ENCODE peak calls at places on chromosomes 2 and 18, in eight cellular contexts. W is HTR-8/SVneo; O is CD8-positive, alpha-beta memory T cell; D is cardiac muscle cell; Y is nephron progenitor cell; L is dermis microvascular lymphatic vessel endothelial cell; X is left colon; P is NCI-H510A. U is an unnamed sample.

GRCh38 chr2:97995734-97996624 is at the start of gene TMEM131:
- DNase-seq in W (peak), O (peak), D (peak), Y (peak), L (peak), X (peak), P (peak), U (peak)

GRCh38 chr2:200590090-200590489 is 4.3 kb downstream of the AOX1 start:
- DNase-seq in W (no peak), O (no peak), D (no peak), Y (no peak), L (no peak), X (no peak), P (no peak), U (no peak)

GRCh38 chr18:13550446-13551304 is 175.7 kb downstream of the FAM210A start:
- DNase-seq in W (no peak), O (no peak), D (no peak), Y (no peak), L (no peak), X (no peak), P (no peak), U (no peak)

GRCh38 chr2:237939251-237939650 is 27.6 kb upstream of the UBE2F start:
- DNase-seq in W (no peak), O (no peak), D (no peak), Y (no peak), L (no peak), X (no peak), P (no peak), U (no peak)

GRCh38 chr2:202104286-202104870 is 31.3 kb downstream of the KIAA2012 start:
- DNase-seq in W (peak), O (no peak), D (peak), Y (peak), L (no peak), X (no peak), P (no peak), U (peak)

GRCh38 chr2:182163878-182164277 is 178.2 kb downstream of the PPP1R1C start:
- DNase-seq in W (no peak), O (no peak), D (no peak), Y (no peak), L (no peak), X (no peak), P (no peak), U (no peak)

GRCh38 chr18:73563345-73563744 is 584.3 kb downstream of the FBXO15 start:
- DNase-seq in W (no peak), O (no peak), D (no peak), Y (no peak), L (no peak), X (no peak), P (no peak), U (no peak)

GRCh38 chr18:37222383-37223378 is 342.9 kb downstream of the CELF4 start:
- DNase-seq in W (no peak), O (no peak), D (no peak), Y (no peak), L (no peak), X (no peak), P (no peak), U (no peak)

GRCh38 chr2:127149384-127149783 is 42.4 kb upstream of the BIN1 start:
- DNase-seq in W (peak), O (no peak), D (no peak), Y (no peak), L (no peak), X (no peak), P (no peak), U (no peak)

GRCh38 chr2:180952082-180952481 is 28.3 kb upstream of the UBE2E3 start:
- DNase-seq in W (no peak), O (no peak), D (no peak), Y (no peak), L (no peak), X (no peak), P (no peak), U (no peak)

GRCh38 chr18:44887227-44887631 is 206.5 kb downstream of the SETBP1 start:
- DNase-seq in W (no peak), O (no peak), D (peak), Y (no peak), L (no peak), X (peak), P (no peak), U (no peak)

GRCh38 chr2:215528555-215528954 is 92.7 kb upstream of the FN1 start:
- DNase-seq in W (peak), O (no peak), D (no peak), Y (no peak), L (peak), X (no peak), P (no peak), U (no peak)

GRCh38 chr2:188940171-188940570 is 34.0 kb upstream of the COL3A1 start:
- DNase-seq in W (no peak), O (no peak), D (no peak), Y (no peak), L (no peak), X (no peak), P (no peak), U (peak)

GRCh38 chr18:28412521-28412920 is 235.6 kb upstream of the CDH2 start:
- DNase-seq in W (no peak), O (no peak), D (no peak), Y (no peak), L (no peak), X (no peak), P (no peak), U (no peak)

GRCh38 chr2:216110620-216111019 is 1.5 kb downstream of the XRCC5 start:
- DNase-seq in W (no peak), O (no peak), D (no peak), Y (no peak), L (no peak), X (no peak), P (no peak), U (no peak)

GRCh38 chr2:46020416-46020815 is 276.8 kb upstream of the EPAS1 start:
- DNase-seq in W (no peak), O (no peak), D (no peak), Y (no peak), L (no peak), X (no peak), P (no peak), U (no peak)

GRCh38 chr2:200814276-200814815 is 2.6 kb downstream of the BZW1 start:
- DNase-seq in W (no peak), O (no peak), D (no peak), Y (no peak), L (no peak), X (no peak), P (no peak), U (no peak)

GRCh38 chr2:29518988-29519925 is 402.1 kb downstream of the ALK start:
- DNase-seq in W (no peak), O (no peak), D (no peak), Y (no peak), L (no peak), X (no peak), P (no peak), U (no peak)

GRCh38 chr18:22674300-22674699 is 256.6 kb upstream of the CTAGE1 start:
- DNase-seq in W (peak), O (no peak), D (no peak), Y (no peak), L (no peak), X (no peak), P (no peak), U (no peak)

GRCh38 chr2:61660511-61661388 is 122.6 kb upstream of the XPO1 start:
- DNase-seq in W (no peak), O (no peak), D (peak), Y (no peak), L (no peak), X (no peak), P (no peak), U (no peak)

GRCh38 chr2:219530048-219530963 is 13.3 kb downstream of the CHPF start:
- DNase-seq in W (peak), O (peak), D (peak), Y (peak), L (peak), X (peak), P (peak), U (peak)

GRCh38 chr2:54483426-54483825 is 27.3 kb downstream of the SPTBN1 start:
- DNase-seq in W (peak), O (no peak), D (no peak), Y (no peak), L (no peak), X (no peak), P (no peak), U (no peak)

GRCh38 chr2:188978291-188979081 is 4.3 kb downstream of the COL3A1 start:
- DNase-seq in W (no peak), O (no peak), D (peak), Y (no peak), L (no peak), X (no peak), P (no peak), U (peak)

GRCh38 chr2:190119257-190119656 is 56.7 kb upstream of the MSTN start:
- DNase-seq in W (no peak), O (no peak), D (peak), Y (peak), L (no peak), X (no peak), P (no peak), U (peak)

GRCh38 chr18:50734342-50734741 is 85.5 kb downstream of the MRO start:
- DNase-seq in W (no peak), O (no peak), D (no peak), Y (no peak), L (no peak), X (no peak), P (no peak), U (no peak)

GRCh38 chr2:45120546-45120945 is 111.3 kb upstream of the SIX2 start:
- DNase-seq in W (no peak), O (no peak), D (no peak), Y (no peak), L (no peak), X (no peak), P (no peak), U (peak)

GRCh38 chr18:62200121-62200914 is 13.3 kb downstream of the RELCH start:
- DNase-seq in W (no peak), O (no peak), D (no peak), Y (no peak), L (no peak), X (no peak), P (no peak), U (no peak)

GRCh38 chr18:54946149-54946581 is 13.1 kb downstream of the CCDC68 start:
- DNase-seq in W (peak), O (no peak), D (peak), Y (no peak), L (peak), X (peak), P (no peak), U (peak)

GRCh38 chr2:181123798-181124217 is 143.4 kb downstream of the UBE2E3 start:
- DNase-seq in W (no peak), O (peak), D (no peak), Y (no peak), L (no peak), X (no peak), P (no peak), U (no peak)

GRCh38 chr2:193518061-193518817 is 1323.5 kb upstream of the TMEFF2 start:
- DNase-seq in W (no peak), O (no peak), D (no peak), Y (no peak), L (no peak), X (no peak), P (no peak), U (no peak)

GRCh38 chr2:56034258-56034657 is 110.7 kb upstream of the EFEMP1 start:
- DNase-seq in W (no peak), O (no peak), D (no peak), Y (no peak), L (no peak), X (no peak), P (no peak), U (no peak)

U was measured in NCI-H2227 treated with DMSO at 0.1 percent for 48 hours.